ENCODE peak calls at places on chromosome 12, in six cellular contexts. I is GM19239; J is NCI-H2171; U is AG04449; A is activated T-helper 1 cell treated with anti-CD3 and anti-CD28 coated beads, Interleukin-2, amount 50 U/mL, for 16 hours; B is left ventricle myocardium inferior. X is an unnamed sample.

GRCh38 chr12:33438890-33439586 is 581 bp downstream of the SYT10 start:
- DNase-seq in U (no peak), B (no peak), J (no peak), A (no peak), I (no peak), X (no peak)

GRCh38 chr12:88493651-88494050 is 86.6 kb downstream of the KITLG start:
- DNase-seq in B (no peak), J (no peak), U (peak), A (no peak), I (no peak), X (no peak)

GRCh38 chr12:121000530-121000929 is 15.8 kb downstream of the C12orf43 start:
- DNase-seq in I (no peak), B (no peak), J (no peak), A (no peak), U (no peak), X (no peak)

GRCh38 chr12:50215033-50215432 is 47.9 kb upstream of the CERS5 start:
- DNase-seq in J (no peak), I (no peak), A (no peak), B (no peak), U (no peak), X (no peak)

GRCh38 chr12:106342397-106343212 is 14.9 kb upstream of the POLR3B start:
- DNase-seq in B (peak), U (no peak), A (no peak), I (no peak), J (no peak), X (peak)

GRCh38 chr12:97984951-97985350 is 522.3 kb downstream of the RMST start:
- DNase-seq in I (no peak), U (no peak), B (no peak), A (no peak), J (no peak), X (no peak)

GRCh38 chr12:127680516-127680915 is 586.5 kb upstream of the TMEM132C start:
- DNase-seq in U (no peak), J (no peak), I (no peak), A (no peak), B (no peak), X (no peak)

GRCh38 chr12:127570793-127571360 is 696.1 kb upstream of the TMEM132C start:
- DNase-seq in A (no peak), U (no peak), B (no peak), J (no peak), I (no peak), X (no peak)

GRCh38 chr12:12823308-12823707 is 10.2 kb downstream of the DDX47 start:
- DNase-seq in I (no peak), B (no peak), A (no peak), J (no peak), U (no peak), X (no peak)

GRCh38 chr12:65574867-65575266 is 249.4 kb upstream of the HMGA2 start:
- DNase-seq in J (no peak), A (no peak), B (no peak), I (no peak), U (no peak), X (no peak)

GRCh38 chr12:95836630-95837239 is 22.0 kb upstream of the SNRPF start:
- DNase-seq in U (no peak), I (no peak), B (no peak), J (no peak), A (no peak), X (no peak)

GRCh38 chr12:95648990-95649791 is 97.9 kb upstream of the USP44 start:
- DNase-seq in B (no peak), A (no peak), U (peak), I (no peak), J (no peak), X (no peak)

GRCh38 chr12:102920271-102920670 is 3.2 kb upstream of the PAH start:
- DNase-seq in U (no peak), J (no peak), A (no peak), I (no peak), B (no peak), X (no peak)

GRCh38 chr12:89448951-89449371 is 75.6 kb downstream of the GALNT4 start:
- DNase-seq in J (no peak), U (peak), A (no peak), I (no peak), B (no peak), X (no peak)

GRCh38 chr12:80709811-80710726 is 2.6 kb downstream of the MYF6 start:
- DNase-seq in B (no peak), I (no peak), J (no peak), U (no peak), A (no peak), X (no peak)

GRCh38 chr12:66059670-66060069 is 70.9 kb downstream of the LLPH start:
- DNase-seq in B (no peak), I (no peak), A (no peak), U (no peak), J (no peak), X (no peak)

GRCh38 chr12:9868271-9868815 is 811 bp downstream of the CLEC2B start:
- DNase-seq in I (no peak), B (no peak), U (no peak), J (no peak), A (no peak), X (no peak)

X was measured in adrenal gland.